ENCODE peak calls at places on chromosomes 11 and 22, in seven cellular contexts. One of them, this sample, is unnamed.

GRCh38 chr11:62611705-62612365 is 740 bp downstream of the EML3 start:
- DNase-seq in tibial nerve: no peak
- DNase-seq in GM12878: no peak
- DNase-seq in right lobe of liver: no peak
- DNase-seq in lower lobe of right lung: peak; percentile 70
- DNase-seq in CD8-positive, alpha-beta T cell: peak; percentile 21
- DNase-seq in IMR-90: peak; percentile 60
- DNase-seq in this sample: peak; percentile 86

GRCh38 chr11:27703453-27703852 is 3.2 kb upstream of the BDNF start:
- DNase-seq in tibial nerve: no peak
- DNase-seq in GM12878: no peak
- DNase-seq in right lobe of liver: no peak
- DNase-seq in lower lobe of right lung: no peak
- DNase-seq in CD8-positive, alpha-beta T cell: no peak
- DNase-seq in IMR-90: peak; percentile 89
- DNase-seq in this sample: no peak

GRCh38 chr22:32411388-32411787 is 659 bp downstream of the RTCB start:
- DNase-seq in tibial nerve: no peak
- DNase-seq in GM12878: no peak
- DNase-seq in right lobe of liver: no peak
- DNase-seq in lower lobe of right lung: no peak
- DNase-seq in CD8-positive, alpha-beta T cell: no peak
- DNase-seq in IMR-90: peak; percentile 40
- DNase-seq in this sample: no peak

GRCh38 chr11:326842-327580 is 6.4 kb upstream of the IFITM3 start:
- DNase-seq in tibial nerve: peak; percentile 81
- DNase-seq in GM12878: peak; percentile 96
- DNase-seq in right lobe of liver: peak; percentile 90
- DNase-seq in lower lobe of right lung: peak; percentile 88
- DNase-seq in CD8-positive, alpha-beta T cell: no peak
- DNase-seq in IMR-90: peak; percentile 42
- DNase-seq in this sample: peak; percentile 93

GRCh38 chr22:47597041-47597440 is 834.6 kb downstream of the TBC1D22A start:
- DNase-seq in tibial nerve: no peak
- DNase-seq in GM12878: no peak
- DNase-seq in right lobe of liver: no peak
- DNase-seq in lower lobe of right lung: no peak
- DNase-seq in CD8-positive, alpha-beta T cell: no peak
- DNase-seq in IMR-90: no peak
- DNase-seq in this sample: peak; percentile 29

GRCh38 chr22:18114976-18115652 is 4.5 kb downstream of the TUBA8 start:
- DNase-seq in tibial nerve: no peak
- DNase-seq in GM12878: no peak
- DNase-seq in right lobe of liver: no peak
- DNase-seq in lower lobe of right lung: no peak
- DNase-seq in CD8-positive, alpha-beta T cell: no peak
- DNase-seq in IMR-90: no peak
- DNase-seq in this sample: no peak

GRCh38 chr11:73198677-73199076 is 19.4 kb upstream of the P2RY2 start:
- DNase-seq in tibial nerve: no peak
- DNase-seq in GM12878: no peak
- DNase-seq in right lobe of liver: no peak
- DNase-seq in lower lobe of right lung: no peak
- DNase-seq in CD8-positive, alpha-beta T cell: no peak
- DNase-seq in IMR-90: no peak
- DNase-seq in this sample: peak; percentile 17

GRCh38 chr11:44793350-44794090 is 66.8 kb downstream of the TSPAN18 start:
- DNase-seq in tibial nerve: no peak
- DNase-seq in GM12878: no peak
- DNase-seq in right lobe of liver: no peak
- DNase-seq in lower lobe of right lung: no peak
- DNase-seq in CD8-positive, alpha-beta T cell: no peak
- DNase-seq in IMR-90: peak; percentile 57
- DNase-seq in this sample: no peak

GRCh38 chr11:132972565-132972964 is 559.7 kb downstream of the OPCML start:
- DNase-seq in tibial nerve: no peak
- DNase-seq in GM12878: no peak
- DNase-seq in right lobe of liver: no peak
- DNase-seq in lower lobe of right lung: no peak
- DNase-seq in CD8-positive, alpha-beta T cell: no peak
- DNase-seq in IMR-90: no peak
- DNase-seq in this sample: no peak

GRCh38 chr11:75565221-75565814 is 3.3 kb downstream of the SERPINH1 start:
- DNase-seq in tibial nerve: no peak
- DNase-seq in GM12878: no peak
- DNase-seq in right lobe of liver: no peak
- DNase-seq in lower lobe of right lung: no peak
- DNase-seq in CD8-positive, alpha-beta T cell: no peak
- DNase-seq in IMR-90: peak; percentile 78
- DNase-seq in this sample: peak; percentile 88

GRCh38 chr22:38724926-38725571 is 19.3 kb downstream of the GTPBP1 start:
- DNase-seq in tibial nerve: no peak
- DNase-seq in GM12878: no peak
- DNase-seq in right lobe of liver: peak; percentile 53
- DNase-seq in lower lobe of right lung: no peak
- DNase-seq in CD8-positive, alpha-beta T cell: no peak
- DNase-seq in IMR-90: peak; percentile 41
- DNase-seq in this sample: peak; percentile 50

GRCh38 chr11:9462806-9463537 is 2.2 kb downstream of the ZNF143 start:
- DNase-seq in tibial nerve: no peak
- DNase-seq in GM12878: peak; percentile 59
- DNase-seq in right lobe of liver: no peak
- DNase-seq in lower lobe of right lung: no peak
- DNase-seq in CD8-positive, alpha-beta T cell: no peak
- DNase-seq in IMR-90: no peak
- DNase-seq in this sample: no peak

GRCh38 chr11:66842501-66842895 is 743 bp upstream of the RCE1 start:
- DNase-seq in tibial nerve: no peak
- DNase-seq in GM12878: no peak
- DNase-seq in right lobe of liver: no peak
- DNase-seq in lower lobe of right lung: peak; percentile 42
- DNase-seq in CD8-positive, alpha-beta T cell: no peak
- DNase-seq in IMR-90: no peak
- DNase-seq in this sample: peak; percentile 50

GRCh38 chr11:117663826-117664225 is 133.2 kb downstream of the DSCAML1 start:
- DNase-seq in tibial nerve: no peak
- DNase-seq in GM12878: no peak
- DNase-seq in right lobe of liver: no peak
- DNase-seq in lower lobe of right lung: no peak
- DNase-seq in CD8-positive, alpha-beta T cell: no peak
- DNase-seq in IMR-90: no peak
- DNase-seq in this sample: peak; percentile 67

GRCh38 chr22:32024791-32025190 is 18.3 kb upstream of the SLC5A1 start:
- DNase-seq in tibial nerve: no peak
- DNase-seq in GM12878: no peak
- DNase-seq in right lobe of liver: no peak
- DNase-seq in lower lobe of right lung: no peak
- DNase-seq in CD8-positive, alpha-beta T cell: no peak
- DNase-seq in IMR-90: peak; percentile 18
- DNase-seq in this sample: no peak

GRCh38 chr11:2156416-2157182 is 4.4 kb downstream of the INS start:
- DNase-seq in tibial nerve: peak; percentile 42
- DNase-seq in GM12878: no peak
- DNase-seq in right lobe of liver: peak; percentile 88
- DNase-seq in lower lobe of right lung: peak; percentile 79
- DNase-seq in CD8-positive, alpha-beta T cell: peak; percentile 30
- DNase-seq in IMR-90: peak; percentile 26
- DNase-seq in this sample: no peak

GRCh38 chr11:117808768-117809167 is 11.8 kb upstream of the DSCAML1 start:
- DNase-seq in tibial nerve: no peak
- DNase-seq in GM12878: no peak
- DNase-seq in right lobe of liver: no peak
- DNase-seq in lower lobe of right lung: no peak
- DNase-seq in CD8-positive, alpha-beta T cell: no peak
- DNase-seq in IMR-90: no peak
- DNase-seq in this sample: no peak

GRCh38 chr11:77505956-77506355 is 32.1 kb upstream of the PAK1 start:
- DNase-seq in tibial nerve: no peak
- DNase-seq in GM12878: no peak
- DNase-seq in right lobe of liver: no peak
- DNase-seq in lower lobe of right lung: no peak
- DNase-seq in CD8-positive, alpha-beta T cell: no peak
- DNase-seq in IMR-90: no peak
- DNase-seq in this sample: no peak

GRCh38 chr11:71251761-71252433 is 480 bp downstream of the SHANK2 start:
- DNase-seq in tibial nerve: no peak
- DNase-seq in GM12878: no peak
- DNase-seq in right lobe of liver: no peak
- DNase-seq in lower lobe of right lung: no peak
- DNase-seq in CD8-positive, alpha-beta T cell: no peak
- DNase-seq in IMR-90: no peak
- DNase-seq in this sample: no peak

GRCh38 chr11:6817668-6818067 is 18.2 kb upstream of the OR6A2 start:
- DNase-seq in tibial nerve: no peak
- DNase-seq in GM12878: no peak
- DNase-seq in right lobe of liver: no peak
- DNase-seq in lower lobe of right lung: no peak
- DNase-seq in CD8-positive, alpha-beta T cell: no peak
- DNase-seq in IMR-90: peak; percentile 2
- DNase-seq in this sample: no peak
- TF ChIP-seq CTCF in tibial nerve: no peak
- TF ChIP-seq CTCF in GM12878: no peak
- TF ChIP-seq CTCF in right lobe of liver: no peak
- TF ChIP-seq CTCF in lower lobe of right lung: no peak
- TF ChIP-seq CTCF in CD8-positive, alpha-beta T cell: no peak
- TF ChIP-seq CTCF in IMR-90: no peak
- TF ChIP-seq CTCF in this sample: no peak

GRCh38 chr11:57318178-57318577 is 6.6 kb downstream of the TNKS1BP1 start:
- DNase-seq in tibial nerve: no peak
- DNase-seq in GM12878: no peak
- DNase-seq in right lobe of liver: no peak
- DNase-seq in lower lobe of right lung: no peak
- DNase-seq in CD8-positive, alpha-beta T cell: no peak
- DNase-seq in IMR-90: peak; percentile 21
- DNase-seq in this sample: peak; percentile 70
- H3K4me1 ChIP-seq in tibial nerve: peaks cover 24% of the 10 kb centered on the region
- H3K4me1 ChIP-seq in GM12878: no peaks in the 10 kb centered on the region
- H3K4me1 ChIP-seq in right lobe of liver: no peaks in the 10 kb centered on the region
- H3K4me1 ChIP-seq in lower lobe of right lung: peaks cover 78% of the 10 kb centered on the region
- H3K4me1 ChIP-seq in CD8-positive, alpha-beta T cell: peaks cover 24% of the 10 kb centered on the region
- H3K4me1 ChIP-seq in IMR-90: peaks cover 30% of the 10 kb centered on the region
- H3K4me1 ChIP-seq in this sample: no peaks in the 10 kb centered on the region

GRCh38 chr11:119583585-119583984 is 145.4 kb downstream of the NECTIN1 start:
- DNase-seq in tibial nerve: no peak
- DNase-seq in GM12878: no peak
- DNase-seq in right lobe of liver: no peak
- DNase-seq in lower lobe of right lung: no peak
- DNase-seq in CD8-positive, alpha-beta T cell: no peak
- DNase-seq in IMR-90: no peak
- DNase-seq in this sample: no peak
- TF ChIP-seq CTCF in tibial nerve: no peak
- TF ChIP-seq CTCF in GM12878: no peak
- TF ChIP-seq CTCF in right lobe of liver: no peak
- TF ChIP-seq CTCF in lower lobe of right lung: no peak
- TF ChIP-seq CTCF in CD8-positive, alpha-beta T cell: no peak
- TF ChIP-seq CTCF in IMR-90: no peak
- TF ChIP-seq CTCF in this sample: no peak

GRCh38 chr11:10673476-10674062 is 20.0 kb downstream of the IRAG1 start:
- DNase-seq in tibial nerve: no peak
- DNase-seq in GM12878: no peak
- DNase-seq in right lobe of liver: no peak
- DNase-seq in lower lobe of right lung: no peak
- DNase-seq in CD8-positive, alpha-beta T cell: no peak
- DNase-seq in IMR-90: peak; percentile 51
- DNase-seq in this sample: no peak
- H3K4me1 ChIP-seq in tibial nerve: peaks cover 22% of the 10 kb centered on the region
- H3K4me1 ChIP-seq in GM12878: no peaks in the 10 kb centered on the region
- H3K4me1 ChIP-seq in right lobe of liver: no peaks in the 10 kb centered on the region
- H3K4me1 ChIP-seq in lower lobe of right lung: peaks cover 54% of the 10 kb centered on the region
- H3K4me1 ChIP-seq in CD8-positive, alpha-beta T cell: no peaks in the 10 kb centered on the region
- H3K4me1 ChIP-seq in IMR-90: peaks cover 30% of the 10 kb centered on the region
- H3K4me1 ChIP-seq in this sample: peaks cover 80% of the 10 kb centered on the region

GRCh38 chr11:60743058-60743457 is 13.6 kb upstream of the MS4A15 start:
- DNase-seq in tibial nerve: no peak
- DNase-seq in GM12878: no peak
- DNase-seq in right lobe of liver: no peak
- DNase-seq in lower lobe of right lung: no peak
- DNase-seq in CD8-positive, alpha-beta T cell: no peak
- DNase-seq in IMR-90: no peak
- DNase-seq in this sample: no peak
- TF ChIP-seq CTCF in tibial nerve: no peak
- TF ChIP-seq CTCF in GM12878: no peak
- TF ChIP-seq CTCF in right lobe of liver: no peak
- TF ChIP-seq CTCF in lower lobe of right lung: no peak
- TF ChIP-seq CTCF in CD8-positive, alpha-beta T cell: no peak
- TF ChIP-seq CTCF in IMR-90: no peak
- TF ChIP-seq CTCF in this sample: no peak

DNA sequence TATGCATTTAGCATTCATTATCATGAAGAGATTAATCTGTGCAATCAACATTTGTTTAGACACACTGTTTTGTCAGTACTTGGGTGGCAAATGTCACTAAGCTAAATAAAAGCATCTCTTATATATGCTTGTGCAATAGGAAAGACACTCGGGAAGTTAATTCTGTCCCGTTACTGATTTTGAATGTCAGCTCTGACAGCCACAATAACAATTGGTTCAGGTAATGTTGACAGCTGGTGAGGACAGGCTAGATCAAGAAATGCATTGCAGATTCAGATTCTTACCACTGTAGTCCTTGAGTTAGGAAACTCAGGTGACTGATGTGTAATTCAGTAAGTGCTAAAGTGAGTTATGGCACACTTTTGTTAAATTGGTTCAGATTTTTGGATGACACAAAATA is 523.8 kb upstream of the FAT3 start:
- DNase-seq in tibial nerve: no peak
- DNase-seq in GM12878: no peak
- DNase-seq in right lobe of liver: no peak
- DNase-seq in lower lobe of right lung: no peak
- DNase-seq in CD8-positive, alpha-beta T cell: no peak
- DNase-seq in IMR-90: no peak
- DNase-seq in this sample: no peak
- H3K4me1 ChIP-seq in tibial nerve: no peaks in the 10 kb centered on the region
- H3K4me1 ChIP-seq in GM12878: no peaks in the 10 kb centered on the region
- H3K4me1 ChIP-seq in right lobe of liver: no peaks in the 10 kb centered on the region
- H3K4me1 ChIP-seq in lower lobe of right lung: no peaks in the 10 kb centered on the region
- H3K4me1 ChIP-seq in CD8-positive, alpha-beta T cell: no peaks in the 10 kb centered on the region
- H3K4me1 ChIP-seq in IMR-90: no peaks in the 10 kb centered on the region
- H3K4me1 ChIP-seq in this sample: no peaks in the 10 kb centered on the region

GRCh38 chr22:45969801-45970464 is 7.0 kb downstream of the WNT7B start:
- DNase-seq in tibial nerve: no peak
- DNase-seq in GM12878: no peak
- DNase-seq in right lobe of liver: no peak
- DNase-seq in lower lobe of right lung: no peak
- DNase-seq in CD8-positive, alpha-beta T cell: no peak
- DNase-seq in IMR-90: no peak
- DNase-seq in this sample: no peak

GRCh38 chr22:45970709-45971388 is 6.1 kb downstream of the WNT7B start:
- DNase-seq in tibial nerve: no peak
- DNase-seq in GM12878: no peak
- DNase-seq in right lobe of liver: no peak
- DNase-seq in lower lobe of right lung: no peak
- DNase-seq in CD8-positive, alpha-beta T cell: no peak
- DNase-seq in IMR-90: peak; percentile 47
- DNase-seq in this sample: no peak

GRCh38 chr22:45968751-45969413 is 8.1 kb downstream of the WNT7B start:
- DNase-seq in tibial nerve: no peak
- DNase-seq in GM12878: no peak
- DNase-seq in right lobe of liver: no peak
- DNase-seq in lower lobe of right lung: no peak
- DNase-seq in CD8-positive, alpha-beta T cell: no peak
- DNase-seq in IMR-90: peak; percentile 92
- DNase-seq in this sample: no peak

GRCh38 chr22:45968003-45968650 is 8.8 kb downstream of the WNT7B start:
- DNase-seq in tibial nerve: no peak
- DNase-seq in GM12878: no peak
- DNase-seq in right lobe of liver: no peak
- DNase-seq in lower lobe of right lung: no peak
- DNase-seq in CD8-positive, alpha-beta T cell: no peak
- DNase-seq in IMR-90: peak; percentile 66
- DNase-seq in this sample: no peak

GRCh38 chr22:45969414-45969799 is 7.6 kb downstream of the WNT7B start:
- DNase-seq in tibial nerve: no peak
- DNase-seq in GM12878: no peak
- DNase-seq in right lobe of liver: no peak
- DNase-seq in lower lobe of right lung: no peak
- DNase-seq in CD8-positive, alpha-beta T cell: no peak
- DNase-seq in IMR-90: no peak
- DNase-seq in this sample: no peak
- TF ChIP-seq CTCF in tibial nerve: no peak
- TF ChIP-seq CTCF in GM12878: no peak
- TF ChIP-seq CTCF in right lobe of liver: no peak
- TF ChIP-seq CTCF in lower lobe of right lung: no peak
- TF ChIP-seq CTCF in CD8-positive, alpha-beta T cell: no peak
- TF ChIP-seq CTCF in IMR-90: peak; percentile 18
- TF ChIP-seq CTCF in this sample: no peak